ENCODE peak calls at places on chromosomes 13 and 19, in five cellular contexts. O is WERI-Rb-1, E is fibroblast of pulmonary artery, B is left ventricle myocardium inferior, H is brain microvascular endothelial cell. C is an unnamed sample.

GRCh38 chr13:22926176-22927007 is 254.4 kb upstream of the SGCG start:
- DNase-seq in E (peak), H (no peak), B (peak), O (no peak), C (no peak)

GRCh38 chr13:48595330-48596127 is 58.2 kb upstream of the CYSLTR2 start:
- DNase-seq in E (peak), H (peak), B (peak), O (no peak), C (peak)

GRCh38 chr13:40979232-40979631 is 39.9 kb downstream of the ELF1 start:
- DNase-seq in H (no peak), O (no peak), E (no peak), B (no peak), C (no peak)

GRCh38 chr13:27997904-27998522 is 9.5 kb upstream of the URAD start:
- DNase-seq in E (peak), O (peak), H (peak), B (peak), C (no peak)

GRCh38 chr19:18097217-18097992 is at the start of gene MAST3:
- DNase-seq in O (peak), B (peak), H (peak), E (peak), C (no peak)

GRCh38 chr19:12325690-12326089 is 7.7 kb downstream of the ZNF563 start:
- DNase-seq in O (no peak), B (no peak), H (no peak), E (no peak), C (no peak)

GRCh38 chr19:6720369-6721112 is at the start of gene C3:
- DNase-seq in O (no peak), B (peak), E (peak), H (no peak), C (no peak)

GRCh38 chr13:53151692-53152421 is 123.2 kb downstream of the OLFM4 start:
- DNase-seq in E (peak), O (peak), B (no peak), H (peak), C (no peak)

GRCh38 chr13:54742984-54743383 is 1714.4 kb downstream of the OLFM4 start:
- DNase-seq in B (no peak), H (no peak), O (no peak), E (no peak), C (no peak)

GRCh38 chr13:106446011-106446410 is 89.5 kb downstream of the EFNB2 start:
- DNase-seq in B (no peak), E (peak), H (peak), O (no peak), C (peak)

GRCh38 chr13:30735025-30735967 is at the start of gene ALOX5AP:
- DNase-seq in H (no peak), E (no peak), O (no peak), B (no peak), C (no peak)

GRCh38 chr19:40425450-40426287 is at the start of gene SERTAD1:
- DNase-seq in H (peak), B (peak), E (peak), O (peak), C (peak)

GRCh38 chr19:40423227-40423566 is 2.6 kb downstream of the SERTAD1 start:
- DNase-seq in E (no peak), H (no peak), B (no peak), O (no peak), C (no peak)

GRCh38 chr19:40424637-40425449 is 949 bp downstream of the SERTAD1 start:
- DNase-seq in O (no peak), B (no peak), H (peak), E (peak), C (no peak)

GRCh38 chr19:40422428-40423226 is 3.2 kb downstream of the SERTAD1 start:
- DNase-seq in O (no peak), H (no peak), B (no peak), E (no peak), C (no peak)

GRCh38 chr19:40423938-40424337 is 1.9 kb downstream of the SERTAD1 start:
- DNase-seq in O (no peak), B (no peak), E (no peak), H (no peak), C (no peak)
- H3K4me3 ChIP-seq in O (no peak), B (peak), E (peak), H (peak), C (peak)

GRCh38 chr19:23868630-23869029 is 46.1 kb upstream of the ZNF726 start:
- DNase-seq in B (no peak), E (no peak), H (no peak), O (no peak), C (no peak)

GRCh38 chr19:23872282-23872919 is 42.3 kb upstream of the ZNF726 start:
- DNase-seq in E (no peak), H (no peak), B (no peak), O (no peak), C (no peak)

DNA sequence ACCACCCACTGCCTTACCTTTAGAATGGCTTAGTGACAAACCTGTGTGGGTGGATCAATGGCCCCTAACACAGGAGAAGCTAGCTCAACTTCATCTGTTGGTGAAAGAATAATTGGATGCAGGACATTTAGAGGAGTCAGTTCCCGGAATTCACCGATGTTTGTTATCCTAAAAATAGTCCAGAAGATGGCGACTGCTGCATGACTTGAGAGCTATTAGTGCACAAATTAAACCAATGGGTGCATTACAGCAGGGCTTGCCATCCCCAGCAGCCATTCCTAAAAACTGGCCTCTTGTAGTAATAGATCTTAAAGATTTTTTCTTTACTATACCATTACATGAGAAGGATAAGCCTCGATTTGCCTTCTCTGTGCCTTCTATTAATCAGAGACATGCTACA is 46.8 kb upstream of the ZNF726 start:
- DNase-seq in H (no peak), O (peak), B (no peak), E (no peak), C (no peak)
- TF ChIP-seq CTCF in H (no peak), O (peak), B (no peak), E (no peak), C (no peak)

DNA sequence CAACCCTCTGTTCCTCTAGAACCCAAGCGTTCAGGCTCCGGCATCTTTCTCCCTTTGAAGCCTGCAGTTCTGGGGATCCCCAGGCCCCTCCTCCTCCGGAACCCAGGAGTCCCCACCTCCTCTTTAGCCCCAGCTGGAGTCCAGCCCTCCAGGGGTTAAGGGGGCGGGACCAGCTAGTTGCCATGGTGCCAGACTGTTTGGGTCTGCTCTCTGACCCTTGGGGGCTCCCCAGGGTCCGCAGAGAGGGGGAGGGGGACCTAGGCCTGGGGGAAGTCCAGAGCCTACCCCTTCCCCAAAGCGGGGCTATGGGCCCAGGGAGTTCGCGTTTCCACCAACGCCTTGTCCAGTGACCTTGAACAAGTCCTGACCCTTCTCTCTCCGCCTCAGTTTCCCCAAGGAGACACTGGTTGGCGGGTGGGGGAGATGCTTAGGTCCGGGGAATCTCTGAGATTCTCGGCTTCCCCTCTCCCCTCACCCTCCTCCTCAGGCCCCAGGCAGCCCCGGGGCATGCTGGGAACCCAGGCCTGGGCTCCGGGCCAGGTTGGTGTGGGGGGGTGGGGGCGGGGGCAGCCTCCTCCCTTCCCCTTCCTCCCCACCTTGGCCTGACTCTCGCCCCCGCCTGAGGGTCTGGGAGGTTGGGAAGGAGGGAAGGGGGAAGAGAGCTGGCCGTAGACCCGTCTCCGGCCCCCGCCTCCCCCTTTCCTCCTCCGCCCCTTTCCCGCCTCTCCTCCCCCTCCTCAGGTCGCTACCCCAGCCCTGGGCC is 2.6 kb upstream of the SPACA6 start:
- DNase-seq in B (peak), E (peak), H (peak), O (peak), C (no peak)
- H3K4me3 ChIP-seq in B (peak), E (peak), H (peak), O (peak), C (peak)

GRCh38 chr19:31232220-31232619 is 117.0 kb downstream of the TSHZ3 start:
- DNase-seq in O (no peak), H (no peak), B (no peak), E (no peak), C (peak)
- TF ChIP-seq CTCF in O (peak), H (no peak), B (peak), E (no peak), C (peak)

GRCh38 chr13:112679381-112679780 is 10.5 kb upstream of the ATP11A start:
- DNase-seq in H (no peak), E (no peak), B (no peak), O (no peak), C (no peak)

GRCh38 chr13:112679932-112680677 is 9.7 kb upstream of the ATP11A start:
- DNase-seq in O (no peak), E (no peak), B (no peak), H (no peak), C (no peak)

GRCh38 chr13:112684041-112684440 is 5.8 kb upstream of the ATP11A start:
- DNase-seq in H (no peak), E (no peak), O (no peak), B (no peak), C (no peak)

GRCh38 chr13:112683581-112683980 is 6.3 kb upstream of the ATP11A start:
- DNase-seq in B (no peak), H (no peak), E (no peak), O (no peak), C (no peak)

GRCh38 chr13:112680741-112681360 is 9.0 kb upstream of the ATP11A start:
- DNase-seq in E (no peak), B (no peak), O (no peak), H (no peak), C (no peak)
- H3K4me3 ChIP-seq in E (no peak), B (no peak), O (no peak), H (no peak), C (no peak)

DNA sequence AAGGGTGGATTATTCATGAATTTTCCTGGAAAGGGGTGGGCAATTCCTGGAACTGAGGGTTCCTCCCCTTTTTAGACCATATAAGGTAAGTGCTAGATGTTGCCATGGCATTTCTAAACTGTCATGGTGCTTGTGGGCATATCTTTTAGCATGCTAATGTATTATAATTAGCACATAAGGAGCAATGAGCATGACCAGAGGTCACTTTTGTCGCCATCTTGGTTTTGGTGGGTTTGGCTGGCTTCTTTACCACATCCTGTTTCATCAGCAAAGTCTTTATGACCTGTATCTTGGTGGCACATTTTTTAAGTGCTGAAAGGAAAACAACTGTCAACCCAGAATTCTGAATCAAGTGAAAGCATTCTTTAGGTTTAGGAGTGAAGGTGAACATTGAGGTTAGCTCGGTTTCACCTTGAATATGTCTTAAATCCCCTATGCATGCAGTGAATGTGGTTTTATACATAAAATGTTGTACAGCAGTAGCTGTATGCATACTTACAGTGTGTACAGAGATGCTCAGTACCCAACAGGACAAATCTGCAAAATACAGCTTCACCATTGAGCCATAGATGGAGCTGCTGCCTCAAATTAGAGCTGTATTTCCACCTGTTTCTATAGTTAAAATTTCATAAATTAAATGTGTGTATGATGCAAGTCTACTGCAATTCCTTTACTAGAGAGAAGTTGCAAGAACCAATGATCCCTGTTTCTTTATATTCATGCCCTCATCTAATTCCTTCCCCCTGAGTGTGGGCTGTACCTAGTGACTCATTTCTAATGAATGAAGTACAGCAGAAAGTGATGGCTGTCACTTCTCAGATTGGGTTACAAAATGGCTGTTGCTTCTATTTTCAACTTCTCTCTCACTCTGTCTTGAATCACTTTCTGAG is 25.3 kb upstream of the IGSF23 start:
- DNase-seq in H (peak), O (no peak), B (no peak), E (peak), C (peak)
- TF ChIP-seq CTCF in H (peak), O (no peak), B (peak), E (peak), C (peak)

DNA sequence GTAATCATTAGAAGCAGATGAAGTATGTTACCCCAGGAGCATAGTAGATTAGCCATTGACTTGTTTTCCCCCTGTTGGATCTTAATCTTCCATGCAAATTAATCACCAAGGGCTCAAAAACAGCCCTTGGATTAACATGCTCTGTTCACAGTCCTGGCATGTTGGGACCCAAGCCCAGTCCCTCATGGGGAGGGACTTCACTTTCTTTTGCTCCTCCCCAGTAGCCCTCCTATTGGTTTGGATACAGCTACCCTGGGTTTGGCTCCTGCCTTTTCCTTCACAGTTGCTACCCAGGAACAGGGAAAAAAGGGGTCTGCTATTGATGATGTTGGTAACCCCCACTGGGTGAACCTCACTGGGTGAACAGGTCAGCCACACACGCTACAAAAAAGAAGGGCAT is 16.9 kb upstream of the PARP4 start:
- DNase-seq in O (no peak), B (no peak), H (no peak), E (no peak), C (no peak)
- H3K4me3 ChIP-seq in O (no peak), B (no peak), H (no peak), E (no peak), C (no peak)

GRCh38 chr19:58218899-58219298 is 9.8 kb upstream of the ZNF544 start:
- DNase-seq in E (peak), H (no peak), B (no peak), O (peak), C (no peak)
- TF ChIP-seq CTCF in E (peak), H (peak), B (no peak), O (peak), C (no peak)

C was measured in astrocyte of the cerebellum.